ENCODE peak calls at places on chromosomes 5 and 9, in nine cellular contexts. D is AG04449, L is fibroblast of lung, P is astrocyte of the spinal cord, N is IMR-90, J is prostate gland, Y is heart left ventricle, E is bronchial epithelial cell, F is astrocyte. W is an unnamed sample.

GRCh38 chr5:124436294-124436693 is 310.1 kb downstream of the ZNF608 start:
- DNase-seq in D (no peak), P (peak), E (peak), Y (no peak), L (peak), J (no peak), N (peak), F (peak), W (no peak)

GRCh38 chr5:32249668-32250067 is 63.1 kb downstream of the MTMR12 start:
- DNase-seq in J (peak), F (no peak), Y (no peak), D (no peak), E (no peak), N (no peak), P (no peak), L (no peak), W (no peak)

GRCh38 chr9:3912817-3913216 is 387.0 kb upstream of the RFX3 start:
- DNase-seq in F (peak), P (no peak), Y (no peak), J (no peak), N (peak), E (no peak), L (no peak), D (peak), W (no peak)

GRCh38 chr9:3946840-3947239 is 353.0 kb downstream of the GLIS3 start:
- DNase-seq in F (no peak), P (no peak), J (no peak), Y (no peak), E (no peak), D (no peak), L (no peak), N (no peak), W (no peak)

GRCh38 chr5:172407241-172407691 is 47.1 kb downstream of the SH3PXD2B start:
- DNase-seq in Y (no peak), F (peak), E (no peak), D (no peak), P (peak), J (no peak), L (peak), N (peak), W (no peak)

GRCh38 chr9:134175291-134175807 is 11.0 kb upstream of the RNU6ATAC start:
- DNase-seq in D (no peak), Y (no peak), F (no peak), J (no peak), P (no peak), E (no peak), N (no peak), L (no peak), W (peak)

GRCh38 chr5:9166202-9167147 is 379.4 kb downstream of the SEMA5A start:
- DNase-seq in P (no peak), Y (no peak), D (no peak), F (no peak), E (no peak), J (no peak), N (no peak), L (peak), W (no peak)

GRCh38 chr9:114000063-114000454 is 78.0 kb downstream of the AMBP start:
- DNase-seq in F (no peak), P (no peak), N (no peak), Y (no peak), L (no peak), D (no peak), E (no peak), J (no peak), W (no peak)

GRCh38 chr9:83062653-83063527 is at the start of gene RASEF:
- DNase-seq in N (no peak), L (peak), E (peak), J (peak), P (peak), D (no peak), Y (no peak), F (peak), W (peak)

GRCh38 chr9:80233102-80233843 is 661.5 kb downstream of the TLE4 start:
- DNase-seq in E (no peak), F (no peak), P (no peak), Y (no peak), J (no peak), N (no peak), D (no peak), L (no peak), W (no peak)

GRCh38 chr9:132798817-132799790 is 79.0 kb downstream of the AK8 start:
- DNase-seq in J (peak), F (no peak), P (no peak), E (no peak), L (no peak), Y (no peak), N (no peak), D (no peak), W (no peak)

GRCh38 chr5:88820581-88820980 is 62.4 kb downstream of the MEF2C start:
- DNase-seq in Y (no peak), P (no peak), L (no peak), D (no peak), J (no peak), E (no peak), N (no peak), F (no peak), W (no peak)

GRCh38 chr9:33852216-33852826 is 35.4 kb downstream of the UBE2R2 start:
- DNase-seq in D (no peak), N (peak), E (peak), L (peak), Y (peak), P (peak), J (peak), F (no peak), W (peak)

GRCh38 chr9:98172604-98173003 is 19.8 kb downstream of the CORO2A start:
- DNase-seq in L (peak), F (no peak), D (no peak), N (peak), J (peak), P (peak), E (no peak), Y (no peak), W (peak)

GRCh38 chr5:138336952-138337684 is 948 bp upstream of the FAM53C start:
- DNase-seq in L (peak), J (peak), Y (no peak), F (no peak), D (no peak), P (no peak), E (no peak), N (peak), W (peak)

GRCh38 chr5:161966544-161966943 is 101.0 kb upstream of the GABRG2 start:
- DNase-seq in D (no peak), E (peak), F (no peak), P (no peak), Y (no peak), N (no peak), J (no peak), L (no peak), W (peak)

GRCh38 chr5:14204785-14205321 is 61.7 kb downstream of the TRIO start:
- DNase-seq in L (peak), E (peak), Y (peak), P (peak), N (peak), D (no peak), F (peak), J (peak), W (peak)

GRCh38 chr5:93603711-93604118 is 20.7 kb downstream of the NR2F1 start:
- DNase-seq in J (no peak), N (no peak), L (no peak), Y (no peak), P (peak), D (no peak), F (no peak), E (no peak), W (no peak)

GRCh38 chr5:176658007-176658599 is 10.8 kb downstream of the TSPAN17 start:
- DNase-seq in N (peak), Y (peak), D (no peak), P (peak), L (peak), J (peak), E (peak), F (peak), W (peak)

GRCh38 chr5:169583101-169583423 is 511 bp upstream of the SPDL1 start:
- DNase-seq in J (no peak), L (no peak), Y (no peak), E (no peak), D (no peak), F (no peak), P (no peak), N (no peak), W (no peak)

GRCh38 chr9:88988796-88989641 is 2.2 kb upstream of the S1PR3 start:
- DNase-seq in L (peak), P (no peak), J (no peak), D (peak), F (no peak), Y (no peak), E (peak), N (peak), W (peak)

GRCh38 chr9:33189331-33189731 is 22.2 kb upstream of the B4GALT1 start:
- DNase-seq in N (no peak), J (no peak), L (no peak), Y (no peak), F (no peak), E (no peak), P (no peak), D (no peak), W (no peak)

GRCh38 chr5:116598871-116599270 is 24.2 kb upstream of the SEMA6A start:
- DNase-seq in N (no peak), D (no peak), F (no peak), Y (no peak), L (no peak), E (no peak), J (no peak), P (no peak), W (no peak)

GRCh38 chr9:120777229-120777628 is 16.0 kb downstream of the FBXW2 start:
- DNase-seq in P (no peak), N (no peak), F (no peak), L (no peak), J (no peak), Y (no peak), D (no peak), E (no peak), W (no peak)

DNA sequence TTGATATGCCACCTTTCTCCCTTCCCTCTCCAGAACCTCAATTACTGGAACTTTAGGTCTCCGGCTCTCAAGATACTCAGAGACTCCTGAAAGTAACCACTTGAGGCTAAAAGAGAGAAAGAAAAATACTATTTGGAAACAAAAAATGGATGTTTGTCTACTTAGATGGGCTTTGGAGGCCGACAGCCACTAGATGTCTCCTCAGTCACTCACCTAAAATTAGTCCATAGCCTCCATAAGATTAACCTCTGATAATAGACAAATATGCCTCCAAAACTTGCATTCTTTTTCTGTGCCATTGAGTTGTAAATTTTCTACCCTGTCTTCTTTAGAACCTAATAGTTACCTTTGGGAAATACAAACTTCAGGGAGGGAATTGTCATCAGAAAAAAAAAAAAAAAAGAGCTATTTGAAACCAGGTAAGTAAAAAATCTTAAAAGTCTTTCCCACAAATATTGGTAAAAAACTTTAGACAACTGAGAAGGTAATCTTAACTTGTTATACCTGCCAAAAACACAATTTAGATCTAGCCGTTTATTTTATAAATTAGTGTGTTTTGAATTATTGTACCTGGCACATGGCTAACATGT is 11.2 kb upstream of the PCDH1 start:
- DNase-seq in D (no peak), J (no peak), L (peak), N (no peak), P (no peak), Y (no peak), F (no peak), E (no peak), W (no peak)
- TF ChIP-seq CTCF in D (peak), J (no peak), L (peak), N (peak), P (peak), Y (peak), F (peak), E (peak), W (peak)

DNA sequence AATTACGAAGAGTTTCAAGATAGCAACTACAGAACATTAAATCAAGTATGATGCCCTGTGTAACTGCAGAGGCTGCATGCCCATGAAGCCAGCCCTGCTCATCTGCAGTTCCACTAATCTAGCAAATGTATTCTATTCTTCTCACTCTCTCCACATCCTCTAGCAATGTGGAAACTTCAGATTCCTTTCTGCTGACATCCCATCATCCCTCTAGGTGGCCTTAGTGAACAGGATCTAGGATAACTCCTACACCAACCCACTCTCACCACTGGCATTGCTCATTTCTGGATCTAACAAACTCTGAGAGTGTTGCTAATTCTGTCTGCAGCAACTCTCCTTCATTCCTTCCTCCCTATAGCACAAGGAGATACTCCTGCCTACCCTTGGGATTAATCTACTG is 80.8 kb downstream of the FAM81B start:
- DNase-seq in L (peak), E (peak), F (peak), N (peak), D (peak), J (no peak), Y (no peak), P (peak), W (no peak)
- TF ChIP-seq CTCF in L (no peak), E (no peak), F (peak), N (peak), D (no peak), J (no peak), Y (no peak), P (no peak), W (no peak)

GRCh38 chr5:159101689-159102088 is 2.0 kb upstream of the EBF1 start:
- DNase-seq in J (no peak), P (no peak), E (no peak), N (no peak), L (no peak), F (no peak), D (no peak), Y (no peak), W (no peak)
- TF ChIP-seq CTCF in J (no peak), P (no peak), E (no peak), N (no peak), L (no peak), F (no peak), D (no peak), Y (no peak), W (no peak)

GRCh38 chr5:106658150-106658549 is 1012.6 kb downstream of the EFNA5 start:
- DNase-seq in F (no peak), E (peak), Y (no peak), N (no peak), D (no peak), L (no peak), P (no peak), J (no peak), W (peak)

DNA sequence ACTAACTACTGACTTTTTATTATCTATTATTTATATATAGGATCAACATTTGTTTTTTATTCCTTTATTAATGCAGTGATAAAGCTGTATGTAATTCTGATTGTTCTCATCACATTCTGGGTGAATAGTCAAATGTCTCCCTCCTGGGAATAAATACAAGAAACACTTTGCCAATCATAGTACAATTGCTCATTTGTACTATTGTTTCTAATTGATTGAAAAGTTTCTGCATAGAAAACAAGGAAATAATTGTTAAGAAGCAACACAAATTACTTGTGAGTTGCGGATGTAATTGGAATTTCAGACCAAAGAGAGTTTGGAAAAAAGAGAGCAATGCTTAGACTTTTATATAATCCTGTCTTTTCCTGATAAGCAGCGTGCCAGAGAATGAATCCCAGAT is 1013.9 kb downstream of the EFNA5 start:
- DNase-seq in L (no peak), D (no peak), N (no peak), E (no peak), Y (no peak), P (no peak), F (no peak), J (no peak), W (no peak)
- TF ChIP-seq CTCF in L (no peak), D (no peak), N (no peak), E (no peak), Y (no peak), P (no peak), F (no peak), J (no peak), W (no peak)

GRCh38 chr5:947626-948471 is 55.2 kb downstream of the TRIP13 start:
- DNase-seq in L (no peak), F (no peak), N (no peak), D (no peak), E (no peak), P (no peak), J (no peak), Y (no peak), W (no peak)
- TF ChIP-seq CTCF in L (no peak), F (no peak), N (peak), D (no peak), E (no peak), P (no peak), J (no peak), Y (no peak), W (no peak)